ENCODE peak calls at places on chromosome 11, in seven cellular contexts. One of them, this sample, is unnamed.

GRCh38 chr11:980438-981365 is 55.0 kb downstream of the AP2A2 start:
- DNase-seq in upper lobe of right lung: no peak
- DNase-seq in right cardiac atrium: no peak
- DNase-seq in Peyer's patch: no peak
- DNase-seq in neural progenitor cell: no peak
- DNase-seq in GM23248: peak; percentile 24
- DNase-seq in GM12878: no peak
- DNase-seq in this sample: no peak

GRCh38 chr11:63920870-63921417 is 4.0 kb upstream of the RCOR2 start:
- DNase-seq in upper lobe of right lung: no peak
- DNase-seq in right cardiac atrium: peak; percentile 77
- DNase-seq in Peyer's patch: no peak
- DNase-seq in neural progenitor cell: peak; percentile 83
- DNase-seq in GM23248: no peak
- DNase-seq in GM12878: no peak
- DNase-seq in this sample: no peak

GRCh38 chr11:819943-820649 is 1.4 kb downstream of the PNPLA2 start:
- DNase-seq in upper lobe of right lung: peak; percentile 97
- DNase-seq in right cardiac atrium: peak; percentile 95
- DNase-seq in Peyer's patch: peak; percentile 98
- DNase-seq in neural progenitor cell: peak; percentile 82
- DNase-seq in GM23248: peak; percentile 75
- DNase-seq in GM12878: no peak
- DNase-seq in this sample: peak; percentile 94

GRCh38 chr11:18853086-18853720 is 61.6 kb upstream of the PTPN5 start:
- DNase-seq in upper lobe of right lung: no peak
- DNase-seq in right cardiac atrium: no peak
- DNase-seq in Peyer's patch: no peak
- DNase-seq in neural progenitor cell: peak; percentile 69
- DNase-seq in GM23248: peak; percentile 36
- DNase-seq in GM12878: no peak
- DNase-seq in this sample: no peak

GRCh38 chr11:68128682-68129327 is 7.6 kb upstream of the CHKA start:
- DNase-seq in upper lobe of right lung: peak; percentile 82
- DNase-seq in right cardiac atrium: peak; percentile 89
- DNase-seq in Peyer's patch: peak; percentile 86
- DNase-seq in neural progenitor cell: no peak
- DNase-seq in GM23248: peak; percentile 61
- DNase-seq in GM12878: no peak
- DNase-seq in this sample: no peak

GRCh38 chr11:76661835-76662434 is 8.6 kb downstream of the LRRC32 start:
- DNase-seq in upper lobe of right lung: no peak
- DNase-seq in right cardiac atrium: no peak
- DNase-seq in Peyer's patch: peak; percentile 35
- DNase-seq in neural progenitor cell: no peak
- DNase-seq in GM23248: no peak
- DNase-seq in GM12878: no peak
- DNase-seq in this sample: no peak

GRCh38 chr11:67538306-67538705 is 15.1 kb upstream of the CABP2 start:
- DNase-seq in upper lobe of right lung: no peak
- DNase-seq in right cardiac atrium: no peak
- DNase-seq in Peyer's patch: no peak
- DNase-seq in neural progenitor cell: no peak
- DNase-seq in GM23248: peak; percentile 23
- DNase-seq in GM12878: no peak
- DNase-seq in this sample: no peak

GRCh38 chr11:8917157-8917820 is 6.3 kb downstream of the AKIP1 start:
- DNase-seq in upper lobe of right lung: peak; percentile 73
- DNase-seq in right cardiac atrium: no peak
- DNase-seq in Peyer's patch: no peak
- DNase-seq in neural progenitor cell: peak; percentile 79
- DNase-seq in GM23248: peak; percentile 86
- DNase-seq in GM12878: no peak
- DNase-seq in this sample: no peak

GRCh38 chr11:106389096-106389495 is 311.6 kb downstream of the AASDHPPT start:
- DNase-seq in upper lobe of right lung: no peak
- DNase-seq in right cardiac atrium: no peak
- DNase-seq in Peyer's patch: no peak
- DNase-seq in neural progenitor cell: no peak
- DNase-seq in GM23248: peak; percentile 57
- DNase-seq in GM12878: no peak
- DNase-seq in this sample: no peak

GRCh38 chr11:131977231-131977630 is 606.8 kb downstream of the NTM start:
- DNase-seq in upper lobe of right lung: no peak
- DNase-seq in right cardiac atrium: no peak
- DNase-seq in Peyer's patch: no peak
- DNase-seq in neural progenitor cell: peak; percentile 40
- DNase-seq in GM23248: peak; percentile 83
- DNase-seq in GM12878: no peak
- DNase-seq in this sample: no peak

GRCh38 chr11:14783788-14784187 is 108.2 kb downstream of the CYP2R1 start:
- DNase-seq in upper lobe of right lung: no peak
- DNase-seq in right cardiac atrium: no peak
- DNase-seq in Peyer's patch: no peak
- DNase-seq in neural progenitor cell: no peak
- DNase-seq in GM23248: no peak
- DNase-seq in GM12878: no peak
- DNase-seq in this sample: no peak

GRCh38 chr11:34218067-34218466 is 112.6 kb downstream of the NAT10 start:
- DNase-seq in upper lobe of right lung: no peak
- DNase-seq in right cardiac atrium: no peak
- DNase-seq in Peyer's patch: no peak
- DNase-seq in neural progenitor cell: no peak
- DNase-seq in GM23248: no peak
- DNase-seq in GM12878: no peak
- DNase-seq in this sample: no peak

GRCh38 chr11:34219279-34219678 is 113.8 kb downstream of the NAT10 start:
- DNase-seq in upper lobe of right lung: no peak
- DNase-seq in right cardiac atrium: no peak
- DNase-seq in Peyer's patch: no peak
- DNase-seq in neural progenitor cell: no peak
- DNase-seq in GM23248: no peak
- DNase-seq in GM12878: no peak
- DNase-seq in this sample: no peak

GRCh38 chr11:34213366-34213765 is 107.9 kb downstream of the NAT10 start:
- DNase-seq in upper lobe of right lung: no peak
- DNase-seq in right cardiac atrium: no peak
- DNase-seq in Peyer's patch: no peak
- DNase-seq in neural progenitor cell: no peak
- DNase-seq in GM23248: peak; percentile 74
- DNase-seq in GM12878: no peak
- DNase-seq in this sample: no peak

GRCh38 chr11:34215806-34216453 is 110.5 kb downstream of the NAT10 start:
- DNase-seq in upper lobe of right lung: no peak
- DNase-seq in right cardiac atrium: no peak
- DNase-seq in Peyer's patch: no peak
- DNase-seq in neural progenitor cell: no peak
- DNase-seq in GM23248: no peak
- DNase-seq in GM12878: no peak
- DNase-seq in this sample: no peak

GRCh38 chr11:34214961-34215805 is 109.8 kb downstream of the NAT10 start:
- DNase-seq in upper lobe of right lung: no peak
- DNase-seq in right cardiac atrium: no peak
- DNase-seq in Peyer's patch: peak; percentile 63
- DNase-seq in neural progenitor cell: no peak
- DNase-seq in GM23248: peak; percentile 93
- DNase-seq in GM12878: no peak
- DNase-seq in this sample: no peak
- H3K9me3 ChIP-seq in upper lobe of right lung: no peaks in the 10 kb centered on the region
- H3K9me3 ChIP-seq in right cardiac atrium: no peaks in the 10 kb centered on the region
- H3K9me3 ChIP-seq in Peyer's patch: no peaks in the 10 kb centered on the region
- H3K9me3 ChIP-seq in neural progenitor cell: no peaks in the 10 kb centered on the region
- H3K9me3 ChIP-seq in GM23248: no peaks in the 10 kb centered on the region
- H3K9me3 ChIP-seq in GM12878: no peaks in the 10 kb centered on the region
- H3K9me3 ChIP-seq in this sample: no peaks in the 10 kb centered on the region

GRCh38 chr11:70660889-70661197 is 262.5 kb downstream of the CTTN start:
- DNase-seq in upper lobe of right lung: no peak
- DNase-seq in right cardiac atrium: no peak
- DNase-seq in Peyer's patch: no peak
- DNase-seq in neural progenitor cell: no peak
- DNase-seq in GM23248: no peak
- DNase-seq in GM12878: no peak
- DNase-seq in this sample: no peak

GRCh38 chr11:70651036-70651435 is 252.7 kb downstream of the CTTN start:
- DNase-seq in upper lobe of right lung: no peak
- DNase-seq in right cardiac atrium: no peak
- DNase-seq in Peyer's patch: no peak
- DNase-seq in neural progenitor cell: no peak
- DNase-seq in GM23248: no peak
- DNase-seq in GM12878: no peak
- DNase-seq in this sample: no peak

GRCh38 chr11:70656293-70656692 is 258.0 kb downstream of the CTTN start:
- DNase-seq in upper lobe of right lung: no peak
- DNase-seq in right cardiac atrium: no peak
- DNase-seq in Peyer's patch: no peak
- DNase-seq in neural progenitor cell: no peak
- DNase-seq in GM23248: no peak
- DNase-seq in GM12878: no peak
- DNase-seq in this sample: no peak

GRCh38 chr11:70660059-70660888 is 261.9 kb downstream of the CTTN start:
- DNase-seq in upper lobe of right lung: no peak
- DNase-seq in right cardiac atrium: no peak
- DNase-seq in Peyer's patch: no peak
- DNase-seq in neural progenitor cell: no peak
- DNase-seq in GM23248: no peak
- DNase-seq in GM12878: no peak
- DNase-seq in this sample: no peak

DNA sequence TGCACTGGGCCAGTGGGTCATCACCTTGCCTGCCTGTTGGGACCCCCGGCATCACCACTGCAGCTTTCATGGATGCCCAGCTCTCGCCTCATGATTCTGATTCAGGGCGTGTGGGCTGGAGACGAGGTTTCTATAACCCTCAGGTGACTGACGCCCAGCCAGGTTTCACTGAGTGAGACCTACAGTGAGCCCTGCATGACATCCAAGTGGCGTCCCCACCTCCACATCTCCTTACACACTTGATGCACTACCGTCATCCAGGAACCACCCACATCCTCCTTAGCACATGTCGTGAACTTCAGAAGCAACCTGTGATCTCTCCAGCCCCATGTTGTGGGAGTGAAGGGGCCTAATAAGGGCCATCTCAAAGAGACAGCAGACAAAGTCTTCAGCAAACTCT is 257.5 kb downstream of the CTTN start:
- DNase-seq in upper lobe of right lung: no peak
- DNase-seq in right cardiac atrium: no peak
- DNase-seq in Peyer's patch: no peak
- DNase-seq in neural progenitor cell: no peak
- DNase-seq in GM23248: no peak
- DNase-seq in GM12878: no peak
- DNase-seq in this sample: no peak
- H3K9me3 ChIP-seq in upper lobe of right lung: no peaks in the 10 kb centered on the region
- H3K9me3 ChIP-seq in right cardiac atrium: no peaks in the 10 kb centered on the region
- H3K9me3 ChIP-seq in Peyer's patch: no peaks in the 10 kb centered on the region
- H3K9me3 ChIP-seq in neural progenitor cell: no peaks in the 10 kb centered on the region
- H3K9me3 ChIP-seq in GM23248: no peaks in the 10 kb centered on the region
- H3K9me3 ChIP-seq in GM12878: no peaks in the 10 kb centered on the region
- H3K9me3 ChIP-seq in this sample: no peaks in the 10 kb centered on the region

DNA sequence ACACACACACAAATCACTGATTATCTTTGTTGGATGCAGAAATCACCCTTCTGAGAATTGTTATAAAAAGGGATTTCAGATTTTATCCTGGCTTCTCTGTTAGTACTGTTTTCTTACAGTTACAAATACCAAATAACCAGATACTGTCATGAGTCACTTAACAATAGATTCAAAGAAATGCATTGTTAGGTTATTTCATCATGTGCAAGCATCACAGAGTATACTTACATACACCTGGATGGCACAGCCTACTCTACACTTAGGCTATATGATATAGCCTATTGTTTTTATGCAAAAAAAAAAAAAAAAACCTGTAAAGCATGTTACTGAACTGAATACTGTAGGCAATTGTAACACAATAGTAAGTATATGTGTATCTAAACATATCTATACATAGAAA is 319.2 kb upstream of the ARHGAP42 start:
- DNase-seq in upper lobe of right lung: no peak
- DNase-seq in right cardiac atrium: no peak
- DNase-seq in Peyer's patch: no peak
- DNase-seq in neural progenitor cell: no peak
- DNase-seq in GM23248: no peak
- DNase-seq in GM12878: no peak
- DNase-seq in this sample: no peak
- H3K9me3 ChIP-seq in upper lobe of right lung: peaks cover 2% of the 10 kb centered on the region
- H3K9me3 ChIP-seq in right cardiac atrium: peaks cover 4% of the 10 kb centered on the region
- H3K9me3 ChIP-seq in Peyer's patch: no peaks in the 10 kb centered on the region
- H3K9me3 ChIP-seq in neural progenitor cell: no peaks in the 10 kb centered on the region
- H3K9me3 ChIP-seq in GM23248: no peaks in the 10 kb centered on the region
- H3K9me3 ChIP-seq in GM12878: no peaks in the 10 kb centered on the region
- H3K9me3 ChIP-seq in this sample: peaks cover 3% of the 10 kb centered on the region

GRCh38 chr11:10876168-10876567 is 18.3 kb upstream of the ZBED5 start:
- DNase-seq in upper lobe of right lung: no peak
- DNase-seq in right cardiac atrium: no peak
- DNase-seq in Peyer's patch: no peak
- DNase-seq in neural progenitor cell: no peak
- DNase-seq in GM23248: no peak
- DNase-seq in GM12878: no peak
- DNase-seq in this sample: no peak
- H3K9me3 ChIP-seq in upper lobe of right lung: no peaks in the 10 kb centered on the region
- H3K9me3 ChIP-seq in right cardiac atrium: no peaks in the 10 kb centered on the region
- H3K9me3 ChIP-seq in Peyer's patch: no peaks in the 10 kb centered on the region
- H3K9me3 ChIP-seq in neural progenitor cell: no peaks in the 10 kb centered on the region
- H3K9me3 ChIP-seq in GM23248: peaks cover 3% of the 10 kb centered on the region
- H3K9me3 ChIP-seq in GM12878: peaks cover 2% of the 10 kb centered on the region
- H3K9me3 ChIP-seq in this sample: peaks cover 6% of the 10 kb centered on the region

GRCh38 chr11:94814238-94814976 is 46.3 kb downstream of the AMOTL1 start:
- DNase-seq in upper lobe of right lung: no peak
- DNase-seq in right cardiac atrium: no peak
- DNase-seq in Peyer's patch: no peak
- DNase-seq in neural progenitor cell: no peak
- DNase-seq in GM23248: no peak
- DNase-seq in GM12878: no peak
- DNase-seq in this sample: no peak
- H3K9me3 ChIP-seq in upper lobe of right lung: no peaks in the 10 kb centered on the region
- H3K9me3 ChIP-seq in right cardiac atrium: no peaks in the 10 kb centered on the region
- H3K9me3 ChIP-seq in Peyer's patch: no peaks in the 10 kb centered on the region
- H3K9me3 ChIP-seq in neural progenitor cell: peaks cover 36% of the 10 kb centered on the region
- H3K9me3 ChIP-seq in GM23248: no peaks in the 10 kb centered on the region
- H3K9me3 ChIP-seq in GM12878: no peaks in the 10 kb centered on the region
- H3K9me3 ChIP-seq in this sample: no peaks in the 10 kb centered on the region

GRCh38 chr11:103729653-103730052 is 306.8 kb upstream of the DDI1 start:
- DNase-seq in upper lobe of right lung: no peak
- DNase-seq in right cardiac atrium: no peak
- DNase-seq in Peyer's patch: no peak
- DNase-seq in neural progenitor cell: no peak
- DNase-seq in GM23248: no peak
- DNase-seq in GM12878: no peak
- DNase-seq in this sample: no peak
- H3K9me3 ChIP-seq in upper lobe of right lung: no peaks in the 10 kb centered on the region
- H3K9me3 ChIP-seq in right cardiac atrium: no peaks in the 10 kb centered on the region
- H3K9me3 ChIP-seq in Peyer's patch: no peaks in the 10 kb centered on the region
- H3K9me3 ChIP-seq in neural progenitor cell: no peaks in the 10 kb centered on the region
- H3K9me3 ChIP-seq in GM23248: no peaks in the 10 kb centered on the region
- H3K9me3 ChIP-seq in GM12878: no peaks in the 10 kb centered on the region
- H3K9me3 ChIP-seq in this sample: no peaks in the 10 kb centered on the region

This sample was measured in T-helper 17 cell.